ENCODE peak calls at places on chromosomes 1 and 21, in four cellular contexts. W is lower lobe of right lung; U is colonic mucosa; A is naive thymus-derived CD4-positive, alpha-beta T cell. K is an unnamed sample. For H3K9me3, the result is how much of the 10 kb centered on the place peaks cover.

GRCh38 chr1:30798954-30799491 is 41.4 kb upstream of the LAPTM5 start:
- DNase-seq in W (no peak), U (no peak), A (no peak), K (no peak)

GRCh38 chr1:161706483-161707347 is at the start of gene FCRLA:
- DNase-seq in W (no peak), U (no peak), A (no peak), K (no peak)

GRCh38 chr1:203682401-203683383 is 56.1 kb downstream of the ATP2B4 start:
- DNase-seq in W (no peak), U (no peak), A (peak), K (peak)

GRCh38 chr1:179953974-179954493 is 576 bp upstream of the CEP350 start:
- DNase-seq in W (no peak), U (no peak), A (peak), K (no peak)

GRCh38 chr1:34212673-34213072 is 36.0 kb downstream of the C1orf94 start:
- DNase-seq in W (no peak), U (no peak), A (no peak), K (no peak)

GRCh38 chr1:160665330-160666078 is 18.7 kb upstream of the SLAMF1 start:
- DNase-seq in W (peak), U (no peak), A (no peak), K (no peak)

GRCh38 chr1:119359730-119360129 is 8.9 kb upstream of the HAO2 start:
- DNase-seq in W (no peak), U (no peak), A (no peak), K (no peak)

GRCh38 chr1:183230403-183230802 is 44.3 kb downstream of the LAMC2 start:
- DNase-seq in W (no peak), U (no peak), A (no peak), K (no peak)

GRCh38 chr1:154941332-154941995 is 4.9 kb upstream of the PMVK start:
- DNase-seq in W (no peak), U (no peak), A (no peak), K (no peak)

GRCh38 chr1:58726581-58726980 is 26.7 kb upstream of the MYSM1 start:
- DNase-seq in W (no peak), U (no peak), A (no peak), K (no peak)

GRCh38 chr1:220420700-220421099 is 107.2 kb upstream of the MARK1 start:
- DNase-seq in W (no peak), U (no peak), A (no peak), K (no peak)

GRCh38 chr1:100354971-100355394 is 2.7 kb downstream of the CDC14A start:
- DNase-seq in W (no peak), U (peak), A (no peak), K (no peak)

GRCh38 chr1:39105841-39106765 is 80.0 kb downstream of the NDUFS5 start:
- DNase-seq in W (peak), U (peak), A (no peak), K (no peak)

GRCh38 chr1:101105877-101106276 is 80.3 kb upstream of the DPH5 start:
- DNase-seq in W (no peak), U (no peak), A (no peak), K (no peak)

GRCh38 chr21:34204481-34205439 is 131.4 kb downstream of the MRPS6 start:
- DNase-seq in W (no peak), U (no peak), A (no peak), K (no peak)

GRCh38 chr1:198601936-198602889 is 36.6 kb upstream of the PTPRC start:
- DNase-seq in W (no peak), U (no peak), A (no peak), K (no peak)

GRCh38 chr1:4277598-4277997 is 376.8 kb upstream of the AJAP1 start:
- DNase-seq in W (no peak), U (no peak), A (no peak), K (no peak)

GRCh38 chr1:4272568-4272967 is 372.5 kb upstream of the C1orf174 start:
- DNase-seq in W (no peak), U (no peak), A (no peak), K (no peak)

GRCh38 chr1:4273747-4274146 is 373.7 kb upstream of the C1orf174 start:
- DNase-seq in W (no peak), U (no peak), A (no peak), K (no peak)

GRCh38 chr1:4276238-4276637 is 376.2 kb upstream of the C1orf174 start:
- DNase-seq in W (no peak), U (no peak), A (no peak), K (no peak)

DNA sequence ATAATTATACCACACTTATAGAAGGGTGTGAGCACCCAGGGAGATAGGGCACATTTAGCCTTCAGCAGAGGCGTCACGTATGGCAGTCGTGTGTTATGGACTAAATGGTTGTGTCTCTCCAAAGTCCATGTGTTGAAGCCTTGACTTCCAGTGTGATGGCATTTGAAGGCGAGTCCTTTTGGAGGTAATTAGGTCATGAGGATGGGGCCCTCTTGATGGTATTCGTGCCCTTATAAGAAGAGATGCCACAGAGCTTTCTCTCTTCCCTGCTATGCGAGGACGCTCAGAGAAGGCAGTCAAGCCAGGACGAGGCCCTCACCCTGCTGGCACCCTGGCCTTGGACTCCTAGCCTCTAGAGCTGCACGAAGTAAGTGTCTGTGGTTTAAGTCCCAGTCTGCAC is 375.0 kb upstream of the C1orf174 start:
- DNase-seq in W (no peak), U (no peak), A (no peak), K (no peak)
- H3K9me3 ChIP-seq in W (under half), U (under half), A (under half), K (under half)

DNA sequence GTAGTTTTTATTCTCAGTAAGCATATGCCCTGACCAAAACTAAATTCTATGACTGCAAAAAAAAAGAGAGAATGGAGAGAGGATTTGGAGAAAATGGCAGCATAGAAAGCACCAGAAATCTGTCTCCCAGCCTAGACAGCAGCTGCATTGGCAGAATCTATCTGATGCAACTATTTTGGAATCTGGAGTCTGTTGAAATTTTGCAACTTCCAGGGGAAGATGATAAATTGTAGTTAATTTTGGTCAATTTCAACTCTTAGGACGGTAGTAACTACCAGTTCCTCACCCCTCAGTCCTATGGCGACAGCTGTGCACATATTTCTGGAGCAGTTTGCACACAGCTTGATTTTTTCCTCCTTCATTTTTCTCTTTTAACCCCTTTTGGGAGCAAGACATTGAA is 10.9 kb downstream of the EXO5 start:
- DNase-seq in W (no peak), U (no peak), A (no peak), K (no peak)
- H3K9me3 ChIP-seq in W (under half), U (under half), A (half or more), K (under half)

GRCh38 chr1:235142991-235143390 is 14.4 kb upstream of the TOMM20 start:
- DNase-seq in W (no peak), U (no peak), A (no peak), K (no peak)

GRCh38 chr1:235134171-235134570 is 5.5 kb upstream of the TOMM20 start:
- DNase-seq in W (no peak), U (no peak), A (no peak), K (no peak)

GRCh38 chr1:235139315-235139714 is 10.7 kb upstream of the TOMM20 start:
- DNase-seq in W (no peak), U (no peak), A (no peak), K (no peak)

GRCh38 chr1:235136111-235136510 is 7.5 kb upstream of the TOMM20 start:
- DNase-seq in W (no peak), U (no peak), A (no peak), K (no peak)

DNA sequence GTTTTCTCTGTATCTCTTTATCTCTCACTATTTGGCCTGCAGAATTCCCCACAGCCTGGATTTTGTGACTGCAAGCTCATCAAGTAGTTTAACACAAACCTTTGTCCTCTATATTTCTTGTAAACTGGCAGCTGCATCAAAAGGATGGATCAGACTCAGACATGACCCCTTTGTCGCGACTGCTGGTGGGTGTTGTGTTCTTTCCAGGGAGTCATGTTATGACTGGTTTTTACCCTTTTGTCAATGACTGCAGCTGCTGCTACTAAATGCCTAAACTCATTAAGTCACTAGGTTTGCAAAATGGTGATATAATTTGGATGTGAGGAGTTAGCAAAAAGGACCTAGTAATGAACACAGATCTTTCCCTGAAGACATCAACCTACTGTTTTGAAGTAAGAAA is 10.2 kb upstream of the TOMM20 start:
- DNase-seq in W (no peak), U (no peak), A (no peak), K (no peak)
- H3K9me3 ChIP-seq in W (under half), U (under half), A (under half), K (under half)

GRCh38 chr1:175540928-175541645 is 202.3 kb downstream of the TNR start:
- DNase-seq in W (no peak), U (no peak), A (no peak), K (no peak)
- H3K9me3 ChIP-seq in W (under half), U (under half), A (under half), K (under half)

GRCh38 chr21:10430007-10430406 is 91.4 kb upstream of the TPTE start:
- DNase-seq in W (no peak), U (no peak), A (no peak), K (no peak)
- H3K9me3 ChIP-seq in W (under half), U (under half), A (half or more), K (under half)

GRCh38 chr1:186974774-186975181 is 146.0 kb downstream of the PLA2G4A start:
- DNase-seq in W (no peak), U (no peak), A (no peak), K (no peak)
- H3K9me3 ChIP-seq in W (under half), U (under half), A (under half), K (under half)

K was measured in T-helper 17 cell.